ENCODE peak calls at places on chromosomes 12 and 14, in eight cellular contexts. One of them, this sample, is unnamed.

GRCh38 chr14:89625988-89626806 is 209.2 kb upstream of the FOXN3 start:
- DNase-seq in CD8-positive, alpha-beta T cell: no peak
- DNase-seq in tibial nerve: no peak
- DNase-seq in left ventricle myocardium inferior: no peak
- DNase-seq in H1: no peak
- DNase-seq in dorsolateral prefrontal cortex: no peak
- DNase-seq in psoas muscle: no peak
- DNase-seq in sigmoid colon: no peak
- DNase-seq in this sample: no peak

GRCh38 chr12:8912910-8913309 is 1.4 kb upstream of the PHC1 start:
- DNase-seq in CD8-positive, alpha-beta T cell: no peak
- DNase-seq in tibial nerve: no peak
- DNase-seq in left ventricle myocardium inferior: no peak
- DNase-seq in H1: no peak
- DNase-seq in dorsolateral prefrontal cortex: no peak
- DNase-seq in psoas muscle: no peak
- DNase-seq in sigmoid colon: no peak
- DNase-seq in this sample: no peak

GRCh38 chr12:124523071-124523470 is 44.3 kb downstream of the NCOR2 start:
- DNase-seq in CD8-positive, alpha-beta T cell: no peak
- DNase-seq in tibial nerve: no peak
- DNase-seq in left ventricle myocardium inferior: peak; percentile 28
- DNase-seq in H1: no peak
- DNase-seq in dorsolateral prefrontal cortex: no peak
- DNase-seq in psoas muscle: peak; percentile 70
- DNase-seq in sigmoid colon: no peak
- DNase-seq in this sample: no peak

GRCh38 chr12:31736472-31736871 is 7.7 kb upstream of the AMN1 start:
- DNase-seq in CD8-positive, alpha-beta T cell: peak; percentile 42
- DNase-seq in tibial nerve: no peak
- DNase-seq in left ventricle myocardium inferior: no peak
- DNase-seq in H1: no peak
- DNase-seq in dorsolateral prefrontal cortex: no peak
- DNase-seq in psoas muscle: no peak
- DNase-seq in sigmoid colon: no peak
- DNase-seq in this sample: no peak

GRCh38 chr14:84254205-84254788 is 1275.6 kb upstream of the FLRT2 start:
- DNase-seq in CD8-positive, alpha-beta T cell: no peak
- DNase-seq in tibial nerve: no peak
- DNase-seq in left ventricle myocardium inferior: no peak
- DNase-seq in H1: no peak
- DNase-seq in dorsolateral prefrontal cortex: no peak
- DNase-seq in psoas muscle: no peak
- DNase-seq in sigmoid colon: no peak
- DNase-seq in this sample: no peak

GRCh38 chr14:103016071-103016470 is 41.3 kb downstream of the CDC42BPB start:
- DNase-seq in CD8-positive, alpha-beta T cell: no peak
- DNase-seq in tibial nerve: no peak
- DNase-seq in left ventricle myocardium inferior: peak; percentile 26
- DNase-seq in H1: no peak
- DNase-seq in dorsolateral prefrontal cortex: peak; percentile 52
- DNase-seq in psoas muscle: peak; percentile 84
- DNase-seq in sigmoid colon: no peak
- DNase-seq in this sample: no peak

GRCh38 chr14:99674776-99675175 is 9.3 kb upstream of the CYP46A1 start:
- DNase-seq in CD8-positive, alpha-beta T cell: no peak
- DNase-seq in tibial nerve: no peak
- DNase-seq in left ventricle myocardium inferior: no peak
- DNase-seq in H1: no peak
- DNase-seq in dorsolateral prefrontal cortex: no peak
- DNase-seq in psoas muscle: no peak
- DNase-seq in sigmoid colon: no peak
- DNase-seq in this sample: no peak

GRCh38 chr12:108881953-108882352 is 2.1 kb downstream of the DAO start:
- DNase-seq in CD8-positive, alpha-beta T cell: no peak
- DNase-seq in tibial nerve: no peak
- DNase-seq in left ventricle myocardium inferior: no peak
- DNase-seq in H1: no peak
- DNase-seq in dorsolateral prefrontal cortex: no peak
- DNase-seq in psoas muscle: no peak
- DNase-seq in sigmoid colon: no peak
- DNase-seq in this sample: no peak

GRCh38 chr12:14959916-14960315 is 1.5 kb downstream of the ARHGDIB start:
- DNase-seq in CD8-positive, alpha-beta T cell: no peak
- DNase-seq in tibial nerve: no peak
- DNase-seq in left ventricle myocardium inferior: no peak
- DNase-seq in H1: no peak
- DNase-seq in dorsolateral prefrontal cortex: no peak
- DNase-seq in psoas muscle: no peak
- DNase-seq in sigmoid colon: no peak
- DNase-seq in this sample: no peak

GRCh38 chr12:85781751-85782150 is 54.5 kb downstream of the RASSF9 start:
- DNase-seq in CD8-positive, alpha-beta T cell: no peak
- DNase-seq in tibial nerve: no peak
- DNase-seq in left ventricle myocardium inferior: no peak
- DNase-seq in H1: no peak
- DNase-seq in dorsolateral prefrontal cortex: no peak
- DNase-seq in psoas muscle: no peak
- DNase-seq in sigmoid colon: no peak
- DNase-seq in this sample: no peak

GRCh38 chr12:109626378-109627115 is 53.0 kb downstream of the MVK start:
- DNase-seq in CD8-positive, alpha-beta T cell: no peak
- DNase-seq in tibial nerve: no peak
- DNase-seq in left ventricle myocardium inferior: no peak
- DNase-seq in H1: no peak
- DNase-seq in dorsolateral prefrontal cortex: peak; percentile 95
- DNase-seq in psoas muscle: no peak
- DNase-seq in sigmoid colon: no peak
- DNase-seq in this sample: no peak

GRCh38 chr14:68380304-68380840 is 412.5 kb downstream of the ZFP36L1 start:
- DNase-seq in CD8-positive, alpha-beta T cell: no peak
- DNase-seq in tibial nerve: no peak
- DNase-seq in left ventricle myocardium inferior: no peak
- DNase-seq in H1: no peak
- DNase-seq in dorsolateral prefrontal cortex: no peak
- DNase-seq in psoas muscle: no peak
- DNase-seq in sigmoid colon: no peak
- DNase-seq in this sample: no peak

GRCh38 chr12:27780612-27781408 is 774 bp upstream of the MANSC4 start:
- DNase-seq in CD8-positive, alpha-beta T cell: no peak
- DNase-seq in tibial nerve: peak; percentile 52
- DNase-seq in left ventricle myocardium inferior: peak; percentile 14
- DNase-seq in H1: no peak
- DNase-seq in dorsolateral prefrontal cortex: no peak
- DNase-seq in psoas muscle: no peak
- DNase-seq in sigmoid colon: peak; percentile 71
- DNase-seq in this sample: no peak

GRCh38 chr12:21248679-21249078 is 86.0 kb downstream of the SLCO1A2 start:
- DNase-seq in CD8-positive, alpha-beta T cell: no peak
- DNase-seq in tibial nerve: no peak
- DNase-seq in left ventricle myocardium inferior: no peak
- DNase-seq in H1: no peak
- DNase-seq in dorsolateral prefrontal cortex: no peak
- DNase-seq in psoas muscle: no peak
- DNase-seq in sigmoid colon: no peak
- DNase-seq in this sample: no peak

GRCh38 chr12:21774358-21775129 is at the start of gene KCNJ8:
- DNase-seq in CD8-positive, alpha-beta T cell: no peak
- DNase-seq in tibial nerve: peak; percentile 33
- DNase-seq in left ventricle myocardium inferior: peak; percentile 92
- DNase-seq in H1: peak; percentile 53
- DNase-seq in dorsolateral prefrontal cortex: no peak
- DNase-seq in psoas muscle: peak; percentile 81
- DNase-seq in sigmoid colon: peak; percentile 92
- DNase-seq in this sample: peak; percentile 10

GRCh38 chr12:27284751-27285150 is 40.7 kb downstream of the STK38L start:
- DNase-seq in CD8-positive, alpha-beta T cell: no peak
- DNase-seq in tibial nerve: no peak
- DNase-seq in left ventricle myocardium inferior: no peak
- DNase-seq in H1: no peak
- DNase-seq in dorsolateral prefrontal cortex: no peak
- DNase-seq in psoas muscle: no peak
- DNase-seq in sigmoid colon: no peak
- DNase-seq in this sample: no peak

GRCh38 chr12:118359541-118359915 is 13.2 kb downstream of the TAOK3 start:
- DNase-seq in CD8-positive, alpha-beta T cell: no peak
- DNase-seq in tibial nerve: no peak
- DNase-seq in left ventricle myocardium inferior: no peak
- DNase-seq in H1: no peak
- DNase-seq in dorsolateral prefrontal cortex: no peak
- DNase-seq in psoas muscle: no peak
- DNase-seq in sigmoid colon: no peak
- DNase-seq in this sample: no peak

GRCh38 chr14:58138065-58138718 is 13.8 kb downstream of the ARMH4 start:
- DNase-seq in CD8-positive, alpha-beta T cell: no peak
- DNase-seq in tibial nerve: no peak
- DNase-seq in left ventricle myocardium inferior: no peak
- DNase-seq in H1: no peak
- DNase-seq in dorsolateral prefrontal cortex: no peak
- DNase-seq in psoas muscle: no peak
- DNase-seq in sigmoid colon: no peak
- DNase-seq in this sample: no peak

GRCh38 chr12:127147724-127148123 is 1119.2 kb upstream of the TMEM132C start:
- DNase-seq in CD8-positive, alpha-beta T cell: no peak
- DNase-seq in tibial nerve: no peak
- DNase-seq in left ventricle myocardium inferior: no peak
- DNase-seq in H1: no peak
- DNase-seq in dorsolateral prefrontal cortex: no peak
- DNase-seq in psoas muscle: no peak
- DNase-seq in sigmoid colon: no peak
- DNase-seq in this sample: no peak

GRCh38 chr12:110369992-110370391 is 33.5 kb downstream of the ANAPC7 start:
- DNase-seq in CD8-positive, alpha-beta T cell: no peak
- DNase-seq in tibial nerve: no peak
- DNase-seq in left ventricle myocardium inferior: no peak
- DNase-seq in H1: no peak
- DNase-seq in dorsolateral prefrontal cortex: peak; percentile 13
- DNase-seq in psoas muscle: no peak
- DNase-seq in sigmoid colon: no peak
- DNase-seq in this sample: no peak

DNA sequence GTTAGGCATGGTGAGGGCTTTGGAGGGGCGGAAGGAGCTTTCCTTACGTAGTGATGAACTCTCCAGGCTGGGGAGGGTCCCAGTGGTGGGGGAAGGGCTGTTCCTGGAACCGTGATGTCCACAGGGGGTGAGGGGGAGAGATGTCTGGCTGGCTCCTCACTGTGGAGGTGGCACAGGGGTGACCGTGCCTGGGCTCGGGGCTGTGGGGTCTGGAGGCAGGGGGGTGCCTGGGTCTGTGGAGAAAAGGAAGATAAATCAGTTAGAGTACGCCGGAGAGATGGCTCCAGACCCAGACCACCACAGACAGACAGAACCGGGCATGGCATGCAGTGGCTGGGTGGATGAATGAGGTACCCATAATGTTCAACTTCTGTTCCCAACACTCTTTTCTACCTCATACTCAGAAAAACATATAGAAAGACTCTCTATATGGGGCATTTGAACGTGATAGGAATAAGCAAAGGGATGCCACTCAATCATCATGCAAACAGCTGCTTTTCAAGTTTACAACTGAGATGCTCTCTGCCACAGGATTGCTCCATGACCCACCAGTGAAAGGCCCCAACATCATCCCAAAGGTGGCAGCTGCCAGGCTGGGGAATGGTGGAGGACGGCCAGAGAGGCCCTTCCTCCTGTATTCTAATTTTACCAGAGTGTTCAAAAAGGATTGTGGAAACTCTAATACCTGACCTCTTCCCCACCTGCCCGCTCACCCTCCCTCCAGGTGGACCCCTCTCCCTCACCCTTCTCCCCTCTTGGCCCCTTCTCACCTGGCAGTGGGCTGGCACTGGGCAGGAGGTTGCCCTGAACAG is 5.6 kb downstream of the MYL6 start:
- DNase-seq in CD8-positive, alpha-beta T cell: no peak
- DNase-seq in tibial nerve: no peak
- DNase-seq in left ventricle myocardium inferior: no peak
- DNase-seq in H1: no peak
- DNase-seq in dorsolateral prefrontal cortex: no peak
- DNase-seq in psoas muscle: no peak
- DNase-seq in sigmoid colon: no peak
- DNase-seq in this sample: no peak
- H3K27ac ChIP-seq in CD8-positive, alpha-beta T cell: no peak overlapping the region
- H3K27ac ChIP-seq in tibial nerve: no peak overlapping the region
- H3K27ac ChIP-seq in left ventricle myocardium inferior: peak overlapping the region; percentile 96
- H3K27ac ChIP-seq in H1: no peak overlapping the region
- H3K27ac ChIP-seq in dorsolateral prefrontal cortex: no peak overlapping the region
- H3K27ac ChIP-seq in psoas muscle: peak overlapping the region; percentile 9
- H3K27ac ChIP-seq in sigmoid colon: peak overlapping the region; percentile 93
- H3K27ac ChIP-seq in this sample: peak overlapping the region; percentile 21

GRCh38 chr12:53268009-53268636 is at the start of gene ESPL1:
- DNase-seq in CD8-positive, alpha-beta T cell: peak; percentile 74
- DNase-seq in tibial nerve: peak; percentile 62
- DNase-seq in left ventricle myocardium inferior: peak; percentile 69
- DNase-seq in H1: peak; percentile 54
- DNase-seq in dorsolateral prefrontal cortex: peak; percentile 58
- DNase-seq in psoas muscle: peak; percentile 81
- DNase-seq in sigmoid colon: peak; percentile 86
- DNase-seq in this sample: no peak
- TF ChIP-seq CTCF in CD8-positive, alpha-beta T cell: peak; percentile 45
- TF ChIP-seq CTCF in tibial nerve: peak; percentile 36
- TF ChIP-seq CTCF in left ventricle myocardium inferior: peak; percentile 58
- TF ChIP-seq CTCF in H1: peak; percentile 61
- TF ChIP-seq CTCF in dorsolateral prefrontal cortex: peak; percentile 35
- TF ChIP-seq CTCF in psoas muscle: no peak
- TF ChIP-seq CTCF in sigmoid colon: peak; percentile 26
- TF ChIP-seq CTCF in this sample: peak; percentile 24

DNA sequence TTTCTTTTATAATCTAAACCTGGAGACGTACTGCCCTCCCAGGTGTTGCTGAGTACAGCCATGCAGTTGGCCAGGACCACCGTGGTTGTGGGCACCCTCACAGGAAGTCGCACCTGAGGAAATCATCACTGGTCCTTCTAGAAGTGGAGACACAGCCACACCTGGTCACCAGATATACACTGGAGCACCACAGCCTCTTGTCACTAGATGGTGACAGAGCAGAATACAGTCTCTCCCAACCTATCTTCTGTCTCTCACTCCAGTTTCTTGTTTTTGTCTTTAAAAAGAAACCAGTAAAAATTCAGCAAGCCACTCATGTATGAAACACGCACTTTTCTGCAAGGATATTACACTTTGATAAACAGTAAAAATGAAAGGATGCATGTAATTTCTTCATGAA is 43.1 kb upstream of the GPHB5 start:
- DNase-seq in CD8-positive, alpha-beta T cell: no peak
- DNase-seq in tibial nerve: no peak
- DNase-seq in left ventricle myocardium inferior: no peak
- DNase-seq in H1: no peak
- DNase-seq in dorsolateral prefrontal cortex: no peak
- DNase-seq in psoas muscle: no peak
- DNase-seq in sigmoid colon: no peak
- DNase-seq in this sample: no peak
- H3K27ac ChIP-seq in CD8-positive, alpha-beta T cell: no peak overlapping the region
- H3K27ac ChIP-seq in tibial nerve: no peak overlapping the region
- H3K27ac ChIP-seq in left ventricle myocardium inferior: no peak overlapping the region
- H3K27ac ChIP-seq in H1: no peak overlapping the region
- H3K27ac ChIP-seq in dorsolateral prefrontal cortex: no peak overlapping the region
- H3K27ac ChIP-seq in psoas muscle: no peak overlapping the region
- H3K27ac ChIP-seq in sigmoid colon: no peak overlapping the region
- H3K27ac ChIP-seq in this sample: no peak overlapping the region

GRCh38 chr12:44476683-44477082 is 399.4 kb downstream of the NELL2 start:
- DNase-seq in CD8-positive, alpha-beta T cell: no peak
- DNase-seq in tibial nerve: no peak
- DNase-seq in left ventricle myocardium inferior: no peak
- DNase-seq in H1: no peak
- DNase-seq in dorsolateral prefrontal cortex: no peak
- DNase-seq in psoas muscle: no peak
- DNase-seq in sigmoid colon: no peak
- DNase-seq in this sample: no peak
- TF ChIP-seq CTCF in CD8-positive, alpha-beta T cell: no peak
- TF ChIP-seq CTCF in tibial nerve: no peak
- TF ChIP-seq CTCF in left ventricle myocardium inferior: no peak
- TF ChIP-seq CTCF in H1: no peak
- TF ChIP-seq CTCF in dorsolateral prefrontal cortex: no peak
- TF ChIP-seq CTCF in psoas muscle: no peak
- TF ChIP-seq CTCF in sigmoid colon: no peak
- TF ChIP-seq CTCF in this sample: no peak

This sample was measured in AG04450.